ENCODE peak calls at places on chromosomes 4 and X, in six cellular contexts. E is suprapubic skin, T is fibroblast of the aortic adventitia, M is lower lobe of right lung, S is lower leg skin, U is cardiac fibroblast. G is an unnamed sample.

GRCh38 chr4:107258359-107258758 is 222.2 kb upstream of the DKK2 start:
- DNase-seq in E (no peak), T (peak), M (no peak), S (no peak), U (peak), G (no peak)

GRCh38 chr4:42150653-42151567 is 1.5 kb downstream of the BEND4 start:
- DNase-seq in E (no peak), T (no peak), M (no peak), S (no peak), U (no peak), G (no peak)

GRCh38 chr4:124202106-124202505 is 510.4 kb downstream of the ANKRD50 start:
- DNase-seq in E (no peak), T (peak), M (no peak), S (peak), U (peak), G (no peak)

GRCh38 chrX:103073442-103073841 is 9.5 kb upstream of the BEX1 start:
- DNase-seq in E (no peak), T (peak), M (no peak), S (no peak), U (peak), G (no peak)

GRCh38 chr4:86939123-86939522 is 4.3 kb downstream of the AFF1 start:
- DNase-seq in E (no peak), T (no peak), M (no peak), S (no peak), U (no peak), G (no peak)

GRCh38 chrX:46325312-46325877 is 219.8 kb downstream of the ZNF674 start:
- DNase-seq in E (no peak), T (peak), M (peak), S (no peak), U (peak), G (no peak)

GRCh38 chr4:152352645-152353116 is 183.2 kb downstream of the FBXW7 start:
- DNase-seq in E (peak), T (peak), M (no peak), S (peak), U (peak), G (no peak)

GRCh38 chrX:129792586-129793291 is 13.0 kb downstream of the SASH3 start:
- DNase-seq in E (no peak), T (no peak), M (no peak), S (no peak), U (no peak), G (no peak)

GRCh38 chr4:68342139-68342538 is 7.8 kb downstream of the YTHDC1 start:
- DNase-seq in E (no peak), T (peak), M (peak), S (no peak), U (peak), G (no peak)

GRCh38 chrX:136933617-136934145 is 53.2 kb upstream of the RBMX start:
- DNase-seq in E (no peak), T (no peak), M (no peak), S (no peak), U (no peak), G (no peak)

GRCh38 chr4:2251795-2252529 is 9.9 kb downstream of the MXD4 start:
- DNase-seq in E (peak), T (no peak), M (peak), S (peak), U (no peak), G (no peak)

DNA sequence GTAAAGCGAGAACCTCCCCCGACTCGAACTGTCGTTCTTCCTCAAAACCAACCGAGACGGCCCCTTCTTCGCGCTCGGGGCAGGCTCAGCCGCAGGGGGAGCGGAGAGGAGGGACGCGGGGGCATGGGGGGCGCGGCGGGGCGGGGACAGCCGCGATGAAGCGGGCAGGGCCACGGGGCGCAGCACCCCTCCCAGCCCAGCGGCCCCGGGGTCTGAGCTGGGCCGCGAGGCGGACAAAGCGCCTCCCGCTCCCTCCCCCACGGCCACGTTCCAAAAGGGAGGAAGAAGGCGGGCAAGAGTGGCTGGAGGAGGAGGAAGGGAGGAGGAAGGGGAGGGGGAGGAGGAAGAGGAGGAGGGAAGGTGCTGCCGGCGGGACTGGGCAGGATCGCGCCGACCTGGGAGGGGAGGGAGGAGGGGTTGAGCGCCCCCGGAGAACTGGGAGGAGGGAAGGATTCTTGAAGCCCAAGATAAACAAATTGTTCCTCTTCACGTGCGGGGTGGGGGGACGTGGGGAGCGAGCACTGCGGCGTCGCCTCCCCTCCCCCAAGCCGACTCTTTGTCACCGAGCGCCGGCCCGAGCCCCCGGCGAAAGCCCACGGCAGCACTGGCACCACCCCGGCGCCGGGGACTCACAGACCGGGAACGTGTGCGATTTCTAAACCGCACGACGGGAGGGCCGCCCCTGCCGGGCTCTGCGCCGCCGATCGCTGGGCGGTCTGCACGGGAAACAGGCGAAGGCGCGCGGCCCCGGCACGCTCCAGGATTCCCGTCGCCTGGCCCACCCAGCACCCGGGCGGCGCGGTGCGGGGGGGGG is 2.9 kb downstream of the MAML3 start:
- DNase-seq in E (peak), T (peak), M (peak), S (peak), U (peak), G (no peak)
- TF ChIP-seq CTCF in E (no peak), T (no peak), M (no peak), S (no peak), U (no peak), G (no peak)

GRCh38 chrX:15854080-15854655 is 445 bp downstream of the AP1S2 start:
- DNase-seq in E (peak), T (peak), M (peak), S (peak), U (no peak), G (peak)
- TF ChIP-seq CTCF in E (no peak), T (peak), M (peak), S (no peak), U (no peak), G (peak)

GRCh38 chr4:158890294-158890693 is 121.5 kb downstream of the FNIP2 start:
- DNase-seq in E (no peak), T (no peak), M (no peak), S (no peak), U (no peak), G (no peak)

GRCh38 chr4:158891256-158891655 is 122.4 kb downstream of the FNIP2 start:
- DNase-seq in E (no peak), T (no peak), M (no peak), S (no peak), U (no peak), G (no peak)

GRCh38 chr4:158896459-158897238 is 127.8 kb downstream of the FNIP2 start:
- DNase-seq in E (no peak), T (no peak), M (no peak), S (no peak), U (peak), G (no peak)

GRCh38 chr4:158894826-158895225 is 126.0 kb downstream of the FNIP2 start:
- DNase-seq in E (no peak), T (no peak), M (no peak), S (no peak), U (no peak), G (no peak)

GRCh38 chr4:158895797-158896442 is 127.1 kb downstream of the FNIP2 start:
- DNase-seq in E (no peak), T (no peak), M (no peak), S (no peak), U (peak), G (no peak)
- TF ChIP-seq CTCF in E (no peak), T (no peak), M (peak), S (no peak), U (peak), G (peak)

GRCh38 chr4:46386570-46386969 is 3.4 kb downstream of the GABRA2 start:
- DNase-seq in E (no peak), T (no peak), M (no peak), S (no peak), U (no peak), G (no peak)
- TF ChIP-seq CTCF in E (no peak), T (no peak), M (no peak), S (no peak), U (no peak), G (no peak)

GRCh38 chrX:23103546-23103945 is 103.8 kb downstream of the DDX53 start:
- DNase-seq in E (no peak), T (no peak), M (no peak), S (no peak), U (no peak), G (no peak)
- TF ChIP-seq CTCF in E (no peak), T (no peak), M (no peak), S (no peak), U (no peak), G (no peak)

GRCh38 chr4:40603281-40603680 is 26.4 kb downstream of the RBM47 start:
- DNase-seq in E (no peak), T (no peak), M (no peak), S (no peak), U (no peak), G (no peak)

GRCh38 chr4:40607224-40607623 is 22.4 kb downstream of the RBM47 start:
- DNase-seq in E (no peak), T (peak), M (no peak), S (no peak), U (peak), G (no peak)

GRCh38 chr4:40608628-40609027 is 21.0 kb downstream of the RBM47 start:
- DNase-seq in E (no peak), T (peak), M (no peak), S (no peak), U (peak), G (no peak)

GRCh38 chr4:40601641-40602040 is 28.0 kb downstream of the RBM47 start:
- DNase-seq in E (no peak), T (no peak), M (peak), S (no peak), U (no peak), G (no peak)

DNA sequence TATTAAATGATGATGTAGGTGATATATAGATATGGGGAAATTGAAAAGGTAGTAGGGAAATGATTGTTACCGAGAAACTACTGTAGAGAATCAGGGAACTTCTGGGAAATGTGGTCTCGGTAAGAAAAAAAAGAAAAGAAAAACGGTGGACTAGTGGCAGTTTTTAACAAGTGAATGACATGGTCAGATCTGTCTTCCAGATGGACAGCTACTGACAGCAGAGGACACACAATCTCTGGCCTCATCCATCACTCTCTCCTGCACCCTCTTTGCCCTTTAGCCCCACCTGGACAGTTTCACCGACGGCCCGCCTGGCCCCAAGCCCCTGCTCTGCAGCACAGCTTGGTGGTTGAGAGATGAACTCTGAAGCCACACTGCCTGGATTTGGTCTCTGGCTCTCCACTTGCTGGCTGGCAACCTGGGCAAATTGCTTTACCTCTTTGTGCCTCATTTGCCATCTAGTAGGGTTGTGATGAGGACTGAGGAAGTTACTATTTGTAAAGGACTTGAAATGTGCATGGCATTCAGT is 23.4 kb downstream of the RBM47 start:
- DNase-seq in E (no peak), T (no peak), M (no peak), S (no peak), U (no peak), G (no peak)
- TF ChIP-seq CTCF in E (no peak), T (no peak), M (no peak), S (no peak), U (no peak), G (no peak)

DNA sequence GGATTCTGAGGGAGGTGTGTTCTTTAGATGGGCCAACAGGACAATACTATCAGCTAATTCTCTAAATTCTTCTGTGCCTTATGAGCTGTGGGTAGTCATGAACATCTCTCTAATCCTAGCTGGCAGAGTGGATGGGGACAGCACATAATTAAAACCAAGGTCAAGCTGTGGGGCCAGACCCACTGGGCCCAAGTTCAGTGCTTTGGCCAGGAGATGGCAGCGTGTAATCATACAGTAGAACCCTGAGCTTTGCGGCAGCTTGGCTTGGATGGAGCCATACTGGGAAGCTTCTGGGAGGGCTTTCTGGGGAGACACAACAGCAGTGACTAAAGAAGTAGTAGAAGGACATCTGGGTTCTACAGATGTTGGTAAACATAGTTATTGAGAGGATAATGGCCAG is 140.3 kb upstream of the CXCL13 start:
- DNase-seq in E (no peak), T (peak), M (no peak), S (no peak), U (peak), G (no peak)
- TF ChIP-seq CTCF in E (no peak), T (peak), M (peak), S (no peak), U (peak), G (peak)

GRCh38 chr4:8230891-8231290 is 31.8 kb downstream of the SH3TC1 start:
- DNase-seq in E (no peak), T (no peak), M (no peak), S (no peak), U (no peak), G (no peak)

GRCh38 chr4:8229341-8229975 is 30.4 kb downstream of the SH3TC1 start:
- DNase-seq in E (no peak), T (no peak), M (no peak), S (no peak), U (no peak), G (no peak)

GRCh38 chr4:8230033-8230432 is 30.9 kb downstream of the SH3TC1 start:
- DNase-seq in E (no peak), T (no peak), M (no peak), S (no peak), U (no peak), G (no peak)

GRCh38 chr4:8232748-8233147 is 33.7 kb downstream of the SH3TC1 start:
- DNase-seq in E (no peak), T (no peak), M (no peak), S (no peak), U (no peak), G (no peak)

DNA sequence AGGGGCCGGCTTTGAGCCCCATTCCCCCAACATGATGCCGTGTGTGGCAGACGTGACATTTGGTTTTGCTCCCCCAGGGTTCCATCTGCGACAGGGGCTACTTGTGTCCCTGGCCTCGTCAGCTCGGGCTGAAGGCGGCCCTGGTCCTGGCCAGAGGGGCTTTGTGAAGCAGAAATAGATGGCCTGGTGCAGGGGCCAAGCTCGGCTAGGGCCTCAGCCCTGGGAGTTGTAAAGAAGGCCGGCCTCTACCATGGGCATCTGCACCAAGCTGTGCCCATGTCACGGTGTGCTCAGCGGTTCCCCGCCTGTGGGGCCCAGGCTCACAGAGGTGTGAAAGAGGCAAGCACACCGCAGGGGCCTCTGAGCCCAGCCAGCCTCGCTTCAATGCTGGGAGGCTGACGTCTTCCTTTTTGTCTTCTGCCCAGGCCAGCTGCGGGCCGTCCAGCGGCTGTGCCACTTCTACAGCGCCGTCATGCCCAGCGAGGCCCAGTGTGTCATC is 32.5 kb downstream of the SH3TC1 start:
- DNase-seq in E (no peak), T (no peak), M (no peak), S (no peak), U (no peak), G (no peak)
- TF ChIP-seq CTCF in E (no peak), T (no peak), M (no peak), S (no peak), U (no peak), G (no peak)